ENCODE peak calls at places on chromosomes 13 and 19, in five cellular contexts. One of them, this sample, is unnamed. For H3K4me1, the result is how much of the 10 kb centered on the place peaks cover.

GRCh38 chr13:33610471-33611015 is 207.4 kb upstream of the RFC3 start:
- DNase-seq in suprapubic skin: no peak
- DNase-seq in gastrocnemius medialis: peak
- DNase-seq in stomach: no peak
- DNase-seq in ovary: no peak
- DNase-seq in this sample: peak

GRCh38 chr13:113112893-113113845 is 7.6 kb downstream of the F7 start:
- DNase-seq in suprapubic skin: peak
- DNase-seq in gastrocnemius medialis: peak
- DNase-seq in stomach: no peak
- DNase-seq in ovary: no peak
- DNase-seq in this sample: no peak

GRCh38 chr13:91797567-91797966 is 399.1 kb downstream of the GPC5 start:
- DNase-seq in suprapubic skin: no peak
- DNase-seq in gastrocnemius medialis: no peak
- DNase-seq in stomach: no peak
- DNase-seq in ovary: no peak
- DNase-seq in this sample: no peak

GRCh38 chr13:112032186-112032835 is 34.6 kb upstream of the SOX1 start:
- DNase-seq in suprapubic skin: no peak
- DNase-seq in gastrocnemius medialis: no peak
- DNase-seq in stomach: no peak
- DNase-seq in ovary: no peak
- DNase-seq in this sample: no peak

GRCh38 chr19:29942404-29943261 is 594 bp downstream of the URI1 start:
- DNase-seq in suprapubic skin: no peak
- DNase-seq in gastrocnemius medialis: peak
- DNase-seq in stomach: peak
- DNase-seq in ovary: peak
- DNase-seq in this sample: peak

GRCh38 chr13:95185851-95186250 is 115.4 kb downstream of the ABCC4 start:
- DNase-seq in suprapubic skin: no peak
- DNase-seq in gastrocnemius medialis: no peak
- DNase-seq in stomach: no peak
- DNase-seq in ovary: no peak
- DNase-seq in this sample: no peak

GRCh38 chr13:80173224-80173623 is 167.7 kb downstream of the SPRY2 start:
- DNase-seq in suprapubic skin: no peak
- DNase-seq in gastrocnemius medialis: peak
- DNase-seq in stomach: no peak
- DNase-seq in ovary: no peak
- DNase-seq in this sample: no peak

GRCh38 chr19:57812201-57812600 is 2.5 kb downstream of the ZNF552 start:
- DNase-seq in suprapubic skin: no peak
- DNase-seq in gastrocnemius medialis: no peak
- DNase-seq in stomach: no peak
- DNase-seq in ovary: no peak
- DNase-seq in this sample: no peak

GRCh38 chr13:90302113-90302512 is 1045.4 kb upstream of the MIR17HG start:
- DNase-seq in suprapubic skin: no peak
- DNase-seq in gastrocnemius medialis: no peak
- DNase-seq in stomach: no peak
- DNase-seq in ovary: no peak
- DNase-seq in this sample: no peak

GRCh38 chr19:49744946-49745381 is 18.1 kb downstream of the TSKS start:
- DNase-seq in suprapubic skin: no peak
- DNase-seq in gastrocnemius medialis: no peak
- DNase-seq in stomach: no peak
- DNase-seq in ovary: no peak
- DNase-seq in this sample: no peak

GRCh38 chr13:73290844-73291243 is 232.0 kb downstream of the KLF5 start:
- DNase-seq in suprapubic skin: no peak
- DNase-seq in gastrocnemius medialis: no peak
- DNase-seq in stomach: no peak
- DNase-seq in ovary: no peak
- DNase-seq in this sample: no peak

GRCh38 chr19:41311072-41311471 is 1.1 kb downstream of the CCDC97 start:
- DNase-seq in suprapubic skin: no peak
- DNase-seq in gastrocnemius medialis: no peak
- DNase-seq in stomach: no peak
- DNase-seq in ovary: no peak
- DNase-seq in this sample: no peak

GRCh38 chr19:36771275-36772231 is 1.1 kb downstream of the ZNF850 start:
- DNase-seq in suprapubic skin: no peak
- DNase-seq in gastrocnemius medialis: peak
- DNase-seq in stomach: peak
- DNase-seq in ovary: peak
- DNase-seq in this sample: peak

GRCh38 chr19:31503211-31503610 is 154.0 kb upstream of the TSHZ3 start:
- DNase-seq in suprapubic skin: peak
- DNase-seq in gastrocnemius medialis: no peak
- DNase-seq in stomach: no peak
- DNase-seq in ovary: no peak
- DNase-seq in this sample: no peak

GRCh38 chr19:55703790-55704215 is 28.8 kb downstream of the EPN1 start:
- DNase-seq in suprapubic skin: no peak
- DNase-seq in gastrocnemius medialis: no peak
- DNase-seq in stomach: peak
- DNase-seq in ovary: peak
- DNase-seq in this sample: no peak

GRCh38 chr13:86464193-86464592 is 665.0 kb upstream of the SLITRK6 start:
- DNase-seq in suprapubic skin: no peak
- DNase-seq in gastrocnemius medialis: no peak
- DNase-seq in stomach: no peak
- DNase-seq in ovary: no peak
- DNase-seq in this sample: no peak

GRCh38 chr19:38971672-38972071 is 3.9 kb downstream of the FBXO17 start:
- DNase-seq in suprapubic skin: no peak
- DNase-seq in gastrocnemius medialis: no peak
- DNase-seq in stomach: no peak
- DNase-seq in ovary: no peak
- DNase-seq in this sample: no peak

GRCh38 chr19:38565686-38566105 is 52.1 kb downstream of the MAP4K1 start:
- DNase-seq in suprapubic skin: no peak
- DNase-seq in gastrocnemius medialis: no peak
- DNase-seq in stomach: no peak
- DNase-seq in ovary: no peak
- DNase-seq in this sample: no peak

GRCh38 chr19:19137556-19138109 is 645 bp downstream of the TMEM161A start:
- DNase-seq in suprapubic skin: no peak
- DNase-seq in gastrocnemius medialis: no peak
- DNase-seq in stomach: no peak
- DNase-seq in ovary: peak
- DNase-seq in this sample: no peak

GRCh38 chr19:58380736-58381459 is at the start of gene ZNF837:
- DNase-seq in suprapubic skin: peak
- DNase-seq in gastrocnemius medialis: peak
- DNase-seq in stomach: peak
- DNase-seq in ovary: peak
- DNase-seq in this sample: peak

GRCh38 chr13:75621147-75621546 is 15.0 kb upstream of the LMO7 start:
- DNase-seq in suprapubic skin: no peak
- DNase-seq in gastrocnemius medialis: no peak
- DNase-seq in stomach: no peak
- DNase-seq in ovary: no peak
- DNase-seq in this sample: no peak

GRCh38 chr13:102870677-102871415 is 25.0 kb downstream of the ERCC5 start:
- DNase-seq in suprapubic skin: no peak
- DNase-seq in gastrocnemius medialis: peak
- DNase-seq in stomach: peak
- DNase-seq in ovary: peak
- DNase-seq in this sample: peak

GRCh38 chr13:27359203-27359821 is 65.1 kb upstream of the GTF3A start:
- DNase-seq in suprapubic skin: no peak
- DNase-seq in gastrocnemius medialis: peak
- DNase-seq in stomach: peak
- DNase-seq in ovary: peak
- DNase-seq in this sample: peak

GRCh38 chr13:35500071-35500595 is 23.6 kb upstream of the MAB21L1 start:
- DNase-seq in suprapubic skin: no peak
- DNase-seq in gastrocnemius medialis: no peak
- DNase-seq in stomach: no peak
- DNase-seq in ovary: no peak
- DNase-seq in this sample: no peak

GRCh38 chr13:112963641-112964040 is 5.4 kb upstream of the MCF2L start:
- DNase-seq in suprapubic skin: peak
- DNase-seq in gastrocnemius medialis: no peak
- DNase-seq in stomach: no peak
- DNase-seq in ovary: no peak
- DNase-seq in this sample: no peak

DNA sequence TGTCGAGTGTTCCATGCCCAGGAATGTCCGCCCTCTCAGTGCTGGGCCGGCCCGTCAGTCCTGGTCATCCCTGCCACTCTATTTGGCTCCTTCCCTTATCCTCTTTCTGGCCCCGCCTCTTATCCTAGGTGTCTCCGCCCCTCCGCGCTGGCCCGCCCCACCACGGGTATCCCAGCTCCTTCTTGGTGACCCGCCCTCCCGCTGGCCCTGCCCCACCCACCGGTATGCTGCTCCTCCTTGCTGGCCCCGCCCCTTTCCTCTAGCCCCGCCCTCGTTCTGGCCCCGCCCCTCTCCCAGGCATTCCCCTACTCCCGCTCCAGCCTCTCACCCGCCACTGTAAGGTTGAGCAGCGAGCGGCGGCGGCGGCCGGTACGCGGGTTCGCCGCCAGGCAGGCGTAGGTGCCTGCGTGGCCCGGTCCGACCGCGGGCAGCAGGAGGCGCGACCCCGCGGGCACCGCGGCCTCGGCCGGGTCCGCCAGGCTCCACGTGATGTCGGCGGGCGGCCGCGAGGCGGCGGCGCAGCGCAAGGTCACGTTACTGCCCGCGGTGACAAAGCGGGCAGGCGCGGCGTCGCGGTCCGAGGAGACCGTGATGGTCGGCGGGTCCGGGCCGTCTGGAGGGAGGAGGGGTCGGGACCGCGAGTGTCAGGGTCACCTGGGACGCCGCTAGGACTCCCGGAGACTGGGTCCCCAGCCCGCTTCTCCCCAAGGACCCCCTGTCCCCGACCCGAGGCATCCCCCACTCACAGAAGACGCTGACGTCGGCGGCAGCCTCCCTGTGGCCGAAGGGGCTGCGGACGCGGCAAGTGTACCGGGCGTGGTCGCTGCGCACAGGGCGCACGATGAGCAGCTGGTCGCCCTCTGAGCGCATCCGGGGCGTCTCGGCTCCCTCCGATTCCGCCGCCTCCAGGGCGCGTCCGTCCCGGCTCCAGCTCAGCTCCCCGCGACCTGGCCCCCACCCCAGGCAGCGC is 2.0 kb downstream of the VSIG10L start:
- DNase-seq in suprapubic skin: peak
- DNase-seq in gastrocnemius medialis: peak
- DNase-seq in stomach: peak
- DNase-seq in ovary: peak
- DNase-seq in this sample: peak
- TF ChIP-seq POLR2A in suprapubic skin: peak
- TF ChIP-seq POLR2A in gastrocnemius medialis: peak
- TF ChIP-seq POLR2A in stomach: no peak
- TF ChIP-seq POLR2A in ovary: peak
- TF ChIP-seq POLR2A in this sample: peak

GRCh38 chr19:23981863-23982262 is 67.2 kb downstream of the ZNF726 start:
- DNase-seq in suprapubic skin: no peak
- DNase-seq in gastrocnemius medialis: no peak
- DNase-seq in stomach: no peak
- DNase-seq in ovary: no peak
- DNase-seq in this sample: no peak

GRCh38 chr19:23992348-23992747 is 77.7 kb downstream of the ZNF726 start:
- DNase-seq in suprapubic skin: no peak
- DNase-seq in gastrocnemius medialis: no peak
- DNase-seq in stomach: no peak
- DNase-seq in ovary: no peak
- DNase-seq in this sample: no peak

GRCh38 chr19:23983406-23983805 is 68.7 kb downstream of the ZNF726 start:
- DNase-seq in suprapubic skin: no peak
- DNase-seq in gastrocnemius medialis: no peak
- DNase-seq in stomach: no peak
- DNase-seq in ovary: no peak
- DNase-seq in this sample: no peak

GRCh38 chr19:23991170-23991569 is 76.5 kb downstream of the ZNF726 start:
- DNase-seq in suprapubic skin: no peak
- DNase-seq in gastrocnemius medialis: no peak
- DNase-seq in stomach: peak
- DNase-seq in ovary: no peak
- DNase-seq in this sample: no peak

DNA sequence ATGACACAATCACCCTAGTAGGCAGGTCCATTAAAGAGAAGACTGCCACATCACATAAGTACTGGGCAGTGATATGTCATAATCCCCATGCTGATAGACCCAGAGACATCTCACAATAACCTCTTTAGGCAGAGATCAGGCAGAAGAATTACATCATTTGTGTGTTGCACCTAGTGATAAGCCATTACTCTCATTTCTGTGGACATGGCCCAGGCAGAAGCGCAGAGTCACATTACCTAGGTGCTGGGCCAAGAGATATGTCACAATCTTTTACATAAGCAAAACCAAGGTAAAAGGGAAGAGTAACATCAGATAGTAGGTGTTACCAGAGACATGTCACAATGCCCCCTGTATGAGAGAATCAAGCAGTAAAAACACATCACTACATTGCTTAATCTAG is 71.9 kb downstream of the ZNF726 start:
- DNase-seq in suprapubic skin: no peak
- DNase-seq in gastrocnemius medialis: no peak
- DNase-seq in stomach: no peak
- DNase-seq in ovary: no peak
- DNase-seq in this sample: no peak
- H3K4me1 ChIP-seq in suprapubic skin: under half
- H3K4me1 ChIP-seq in gastrocnemius medialis: under half
- H3K4me1 ChIP-seq in stomach: under half
- H3K4me1 ChIP-seq in ovary: under half
- H3K4me1 ChIP-seq in this sample: under half

GRCh38 chr19:35712910-35713845 is 4.6 kb upstream of the KMT2B start:
- DNase-seq in suprapubic skin: no peak
- DNase-seq in gastrocnemius medialis: no peak
- DNase-seq in stomach: no peak
- DNase-seq in ovary: no peak
- DNase-seq in this sample: no peak
- TF ChIP-seq POLR2A in suprapubic skin: no peak
- TF ChIP-seq POLR2A in gastrocnemius medialis: no peak
- TF ChIP-seq POLR2A in stomach: no peak
- TF ChIP-seq POLR2A in ovary: no peak
- TF ChIP-seq POLR2A in this sample: no peak

GRCh38 chr13:99321709-99322108 is 14.5 kb upstream of the GPR183 start:
- DNase-seq in suprapubic skin: no peak
- DNase-seq in gastrocnemius medialis: no peak
- DNase-seq in stomach: no peak
- DNase-seq in ovary: no peak
- DNase-seq in this sample: no peak

GRCh38 chr13:99326012-99326411 is 18.8 kb upstream of the GPR183 start:
- DNase-seq in suprapubic skin: no peak
- DNase-seq in gastrocnemius medialis: no peak
- DNase-seq in stomach: no peak
- DNase-seq in ovary: no peak
- DNase-seq in this sample: no peak

GRCh38 chr13:99320693-99321481 is 13.7 kb upstream of the GPR183 start:
- DNase-seq in suprapubic skin: no peak
- DNase-seq in gastrocnemius medialis: no peak
- DNase-seq in stomach: no peak
- DNase-seq in ovary: no peak
- DNase-seq in this sample: no peak

GRCh38 chr13:99323488-99323887 is 16.3 kb upstream of the GPR183 start:
- DNase-seq in suprapubic skin: no peak
- DNase-seq in gastrocnemius medialis: no peak
- DNase-seq in stomach: no peak
- DNase-seq in ovary: no peak
- DNase-seq in this sample: no peak

GRCh38 chr13:99322297-99323103 is 15.3 kb upstream of the GPR183 start:
- DNase-seq in suprapubic skin: no peak
- DNase-seq in gastrocnemius medialis: no peak
- DNase-seq in stomach: no peak
- DNase-seq in ovary: no peak
- DNase-seq in this sample: no peak
- H3K4me1 ChIP-seq in suprapubic skin: under half
- H3K4me1 ChIP-seq in gastrocnemius medialis: under half
- H3K4me1 ChIP-seq in stomach: under half
- H3K4me1 ChIP-seq in ovary: under half
- H3K4me1 ChIP-seq in this sample: under half

This sample was measured in right lobe of liver.